ENCODE peak calls at places on chromosomes 5 and 9, in six cellular contexts. One of them, this sample, is unnamed. For H3K27me3 and H3K4me1, the result is how much of the 10 kb centered on the place peaks cover.

GRCh38 chr5:42677156-42677842 is 79.3 kb upstream of the CCDC152 start:
- DNase-seq in CD4-positive, CD25-positive, alpha-beta regulatory T cell: no peak
- DNase-seq in neuronal stem cell: no peak
- DNase-seq in pancreas: no peak
- DNase-seq in thyroid gland: no peak
- DNase-seq in spleen: no peak
- DNase-seq in this sample: no peak

GRCh38 chr9:115326461-115326860 is 208.5 kb upstream of the TNC start:
- DNase-seq in pancreas: no peak
- DNase-seq in thyroid gland: no peak
- DNase-seq in CD4-positive, CD25-positive, alpha-beta regulatory T cell: no peak
- DNase-seq in neuronal stem cell: no peak
- DNase-seq in spleen: no peak
- DNase-seq in this sample: no peak

GRCh38 chr9:81377921-81378320 is 311.4 kb downstream of the TLE1 start:
- DNase-seq in neuronal stem cell: no peak
- DNase-seq in thyroid gland: no peak
- DNase-seq in CD4-positive, CD25-positive, alpha-beta regulatory T cell: no peak
- DNase-seq in spleen: no peak
- DNase-seq in pancreas: no peak
- DNase-seq in this sample: no peak

GRCh38 chr5:154179846-154180710 is 10.5 kb upstream of the GALNT10 start:
- DNase-seq in spleen: no peak
- DNase-seq in neuronal stem cell: peak
- DNase-seq in pancreas: no peak
- DNase-seq in CD4-positive, CD25-positive, alpha-beta regulatory T cell: peak
- DNase-seq in thyroid gland: peak
- DNase-seq in this sample: peak

GRCh38 chr5:163478126-163478981 is 17.9 kb downstream of the HMMR start:
- DNase-seq in thyroid gland: no peak
- DNase-seq in neuronal stem cell: no peak
- DNase-seq in pancreas: no peak
- DNase-seq in spleen: no peak
- DNase-seq in CD4-positive, CD25-positive, alpha-beta regulatory T cell: no peak
- DNase-seq in this sample: no peak

GRCh38 chr9:78033870-78034269 is 2.3 kb upstream of the GNAQ start:
- DNase-seq in thyroid gland: no peak
- DNase-seq in spleen: no peak
- DNase-seq in pancreas: no peak
- DNase-seq in neuronal stem cell: no peak
- DNase-seq in CD4-positive, CD25-positive, alpha-beta regulatory T cell: no peak
- DNase-seq in this sample: no peak

GRCh38 chr5:177086918-177087706 is 397 bp downstream of the FGFR4 start:
- DNase-seq in spleen: peak
- DNase-seq in neuronal stem cell: peak
- DNase-seq in CD4-positive, CD25-positive, alpha-beta regulatory T cell: peak
- DNase-seq in thyroid gland: no peak
- DNase-seq in pancreas: peak
- DNase-seq in this sample: no peak

GRCh38 chr9:90832251-90832650 is 30.6 kb downstream of the SYK start:
- DNase-seq in CD4-positive, CD25-positive, alpha-beta regulatory T cell: no peak
- DNase-seq in spleen: no peak
- DNase-seq in pancreas: no peak
- DNase-seq in neuronal stem cell: no peak
- DNase-seq in thyroid gland: no peak
- DNase-seq in this sample: no peak

DNA sequence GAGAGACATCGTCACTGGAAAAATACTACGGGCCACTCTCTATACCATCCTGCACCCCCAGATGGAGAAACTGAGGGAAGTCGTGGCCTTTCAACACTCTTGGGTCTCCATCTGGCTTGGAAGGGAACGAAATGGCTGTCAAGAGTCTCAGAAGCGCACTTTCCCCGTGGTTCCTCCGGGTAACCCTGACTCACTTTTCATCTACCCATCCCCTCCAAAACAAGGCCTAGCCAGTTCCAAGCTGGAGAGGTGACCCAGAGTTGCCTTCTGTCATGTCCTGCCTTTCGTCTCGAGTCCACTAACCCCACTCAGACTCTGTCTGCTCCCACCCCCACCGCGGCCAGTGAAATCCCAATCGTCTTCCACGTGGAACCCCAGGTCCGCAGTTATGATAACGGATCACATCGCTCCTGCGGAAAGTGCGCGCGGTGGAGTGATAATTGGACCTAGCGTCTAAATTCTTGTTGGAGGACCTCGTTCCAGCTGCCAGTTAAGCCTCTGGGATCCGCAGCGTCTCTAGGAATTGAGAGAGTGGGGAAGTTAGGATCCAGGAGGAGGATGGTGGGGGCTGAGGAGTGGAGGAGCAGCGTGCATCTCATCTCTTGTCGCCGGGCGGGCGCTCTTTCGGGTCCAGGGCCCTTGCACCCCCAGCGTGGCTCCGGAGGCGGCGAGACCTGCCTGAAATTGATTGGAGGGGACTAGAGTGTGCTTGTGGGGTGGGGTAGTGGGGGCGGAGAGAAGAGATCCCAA is 4.6 kb downstream of the CDKN2A start:
- DNase-seq in CD4-positive, CD25-positive, alpha-beta regulatory T cell: no peak
- DNase-seq in thyroid gland: no peak
- DNase-seq in pancreas: no peak
- DNase-seq in spleen: no peak
- DNase-seq in neuronal stem cell: no peak
- DNase-seq in this sample: no peak
- H3K27me3 ChIP-seq in CD4-positive, CD25-positive, alpha-beta regulatory T cell: under half
- H3K27me3 ChIP-seq in thyroid gland: under half
- H3K27me3 ChIP-seq in pancreas: half or more
- H3K27me3 ChIP-seq in spleen: half or more
- H3K27me3 ChIP-seq in neuronal stem cell: under half
- H3K27me3 ChIP-seq in this sample: under half

DNA sequence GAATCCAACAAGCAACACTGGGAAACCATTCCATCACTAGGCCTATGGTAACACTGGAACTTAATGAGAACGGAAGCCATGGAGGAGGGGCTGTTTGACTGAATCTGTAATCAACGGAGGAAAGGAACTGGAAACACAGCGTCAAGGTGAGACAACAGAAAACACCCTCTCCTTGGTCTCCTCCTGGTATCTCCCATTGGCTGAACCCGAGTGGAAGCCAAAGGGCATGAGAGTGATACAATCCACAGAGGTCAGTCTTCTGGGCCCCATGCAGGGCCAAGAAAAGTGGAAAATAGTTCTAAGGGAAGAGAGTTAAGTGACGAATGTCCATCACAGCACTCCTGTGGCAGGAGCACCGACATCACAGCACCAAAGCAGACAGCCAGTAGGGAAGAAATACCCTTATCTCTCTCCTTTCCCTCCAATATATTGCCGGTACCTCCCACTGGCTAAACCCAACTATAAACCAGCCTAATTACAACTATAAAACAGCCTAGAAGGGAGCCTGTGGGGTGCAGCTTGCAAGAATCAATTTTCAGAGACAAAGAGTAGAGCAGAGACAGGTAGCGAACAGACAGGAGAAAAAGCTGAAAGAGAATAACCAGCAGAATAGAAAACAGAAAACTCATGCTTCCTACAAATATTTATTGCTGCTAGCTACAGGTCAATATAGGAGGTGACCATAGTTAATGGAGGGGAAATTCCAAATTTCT is 107.4 kb upstream of the IFNE start:
- DNase-seq in pancreas: no peak
- DNase-seq in CD4-positive, CD25-positive, alpha-beta regulatory T cell: no peak
- DNase-seq in neuronal stem cell: no peak
- DNase-seq in thyroid gland: no peak
- DNase-seq in spleen: no peak
- DNase-seq in this sample: no peak
- H3K4me1 ChIP-seq in pancreas: under half
- H3K4me1 ChIP-seq in CD4-positive, CD25-positive, alpha-beta regulatory T cell: under half
- H3K4me1 ChIP-seq in neuronal stem cell: under half
- H3K4me1 ChIP-seq in thyroid gland: under half
- H3K4me1 ChIP-seq in spleen: under half
- H3K4me1 ChIP-seq in this sample: under half

GRCh38 chr5:11387382-11387781 is 516.9 kb downstream of the CTNND2 start:
- DNase-seq in neuronal stem cell: no peak
- DNase-seq in spleen: no peak
- DNase-seq in CD4-positive, CD25-positive, alpha-beta regulatory T cell: no peak
- DNase-seq in pancreas: no peak
- DNase-seq in thyroid gland: no peak
- DNase-seq in this sample: no peak
- H3K27me3 ChIP-seq in neuronal stem cell: under half
- H3K27me3 ChIP-seq in spleen: half or more
- H3K27me3 ChIP-seq in CD4-positive, CD25-positive, alpha-beta regulatory T cell: under half
- H3K27me3 ChIP-seq in pancreas: under half
- H3K27me3 ChIP-seq in thyroid gland: under half
- H3K27me3 ChIP-seq in this sample: under half

GRCh38 chr5:68242743-68243142 is 27.2 kb downstream of the PIK3R1 start:
- DNase-seq in pancreas: no peak
- DNase-seq in CD4-positive, CD25-positive, alpha-beta regulatory T cell: no peak
- DNase-seq in spleen: no peak
- DNase-seq in neuronal stem cell: no peak
- DNase-seq in thyroid gland: no peak
- DNase-seq in this sample: no peak

GRCh38 chr5:68240196-68240595 is 24.6 kb downstream of the PIK3R1 start:
- DNase-seq in thyroid gland: no peak
- DNase-seq in spleen: no peak
- DNase-seq in neuronal stem cell: no peak
- DNase-seq in pancreas: no peak
- DNase-seq in CD4-positive, CD25-positive, alpha-beta regulatory T cell: no peak
- DNase-seq in this sample: no peak

GRCh38 chr5:68239485-68239884 is 23.9 kb downstream of the PIK3R1 start:
- DNase-seq in neuronal stem cell: no peak
- DNase-seq in spleen: peak
- DNase-seq in CD4-positive, CD25-positive, alpha-beta regulatory T cell: peak
- DNase-seq in pancreas: no peak
- DNase-seq in thyroid gland: peak
- DNase-seq in this sample: peak

GRCh38 chr5:68243251-68243650 is 27.7 kb downstream of the PIK3R1 start:
- DNase-seq in neuronal stem cell: no peak
- DNase-seq in CD4-positive, CD25-positive, alpha-beta regulatory T cell: no peak
- DNase-seq in thyroid gland: no peak
- DNase-seq in spleen: no peak
- DNase-seq in pancreas: no peak
- DNase-seq in this sample: no peak

DNA sequence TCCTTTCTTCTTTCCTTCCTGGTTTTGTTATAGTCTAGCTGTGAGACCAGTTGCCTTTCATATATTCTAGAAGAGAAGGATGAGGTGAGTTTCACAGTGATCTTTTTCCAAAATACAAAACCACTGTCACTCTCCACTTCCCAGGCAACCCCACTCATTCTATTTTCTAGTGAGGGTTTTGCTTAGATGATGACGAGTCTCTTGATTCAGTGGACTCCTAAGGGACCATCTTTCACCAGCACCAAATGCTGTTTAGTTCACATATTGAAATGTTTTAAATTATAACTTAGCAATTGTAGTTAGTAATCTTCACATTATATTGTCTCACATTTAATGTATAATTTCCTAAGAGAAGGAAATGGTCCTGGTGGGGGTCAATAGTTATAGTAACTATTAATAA is 25.2 kb downstream of the PIK3R1 start:
- DNase-seq in thyroid gland: no peak
- DNase-seq in pancreas: no peak
- DNase-seq in CD4-positive, CD25-positive, alpha-beta regulatory T cell: no peak
- DNase-seq in neuronal stem cell: no peak
- DNase-seq in spleen: no peak
- DNase-seq in this sample: no peak
- H3K4me1 ChIP-seq in thyroid gland: under half
- H3K4me1 ChIP-seq in pancreas: under half
- H3K4me1 ChIP-seq in CD4-positive, CD25-positive, alpha-beta regulatory T cell: half or more
- H3K4me1 ChIP-seq in neuronal stem cell: under half
- H3K4me1 ChIP-seq in spleen: half or more
- H3K4me1 ChIP-seq in this sample: half or more

GRCh38 chr9:134883040-134883782 is 2.6 kb downstream of the FCN2 start:
- DNase-seq in pancreas: peak
- DNase-seq in thyroid gland: no peak
- DNase-seq in neuronal stem cell: no peak
- DNase-seq in spleen: no peak
- DNase-seq in CD4-positive, CD25-positive, alpha-beta regulatory T cell: no peak
- DNase-seq in this sample: no peak
- H3K27me3 ChIP-seq in pancreas: under half
- H3K27me3 ChIP-seq in thyroid gland: under half
- H3K27me3 ChIP-seq in neuronal stem cell: under half
- H3K27me3 ChIP-seq in spleen: half or more
- H3K27me3 ChIP-seq in CD4-positive, CD25-positive, alpha-beta regulatory T cell: under half
- H3K27me3 ChIP-seq in this sample: under half

GRCh38 chr9:35845824-35846771 is 17.1 kb downstream of the TMEM8B start:
- DNase-seq in neuronal stem cell: no peak
- DNase-seq in CD4-positive, CD25-positive, alpha-beta regulatory T cell: no peak
- DNase-seq in spleen: peak
- DNase-seq in thyroid gland: peak
- DNase-seq in pancreas: no peak
- DNase-seq in this sample: no peak

GRCh38 chr9:35844628-35845301 is 15.7 kb downstream of the TMEM8B start:
- DNase-seq in thyroid gland: no peak
- DNase-seq in CD4-positive, CD25-positive, alpha-beta regulatory T cell: peak
- DNase-seq in pancreas: no peak
- DNase-seq in neuronal stem cell: no peak
- DNase-seq in spleen: no peak
- DNase-seq in this sample: peak

GRCh38 chr9:35842795-35843194 is 13.8 kb downstream of the TMEM8B start:
- DNase-seq in neuronal stem cell: no peak
- DNase-seq in pancreas: no peak
- DNase-seq in CD4-positive, CD25-positive, alpha-beta regulatory T cell: no peak
- DNase-seq in thyroid gland: no peak
- DNase-seq in spleen: no peak
- DNase-seq in this sample: no peak

GRCh38 chr9:35852267-35852815 is 17.9 kb downstream of the OR13J1 start:
- DNase-seq in pancreas: no peak
- DNase-seq in neuronal stem cell: no peak
- DNase-seq in thyroid gland: no peak
- DNase-seq in spleen: no peak
- DNase-seq in CD4-positive, CD25-positive, alpha-beta regulatory T cell: no peak
- DNase-seq in this sample: no peak

GRCh38 chr9:35847786-35848185 is 18.8 kb downstream of the TMEM8B start:
- DNase-seq in spleen: no peak
- DNase-seq in neuronal stem cell: no peak
- DNase-seq in thyroid gland: no peak
- DNase-seq in pancreas: no peak
- DNase-seq in CD4-positive, CD25-positive, alpha-beta regulatory T cell: no peak
- DNase-seq in this sample: no peak
- H3K4me1 ChIP-seq in spleen: half or more
- H3K4me1 ChIP-seq in neuronal stem cell: under half
- H3K4me1 ChIP-seq in thyroid gland: under half
- H3K4me1 ChIP-seq in pancreas: under half
- H3K4me1 ChIP-seq in CD4-positive, CD25-positive, alpha-beta regulatory T cell: under half
- H3K4me1 ChIP-seq in this sample: under half

DNA sequence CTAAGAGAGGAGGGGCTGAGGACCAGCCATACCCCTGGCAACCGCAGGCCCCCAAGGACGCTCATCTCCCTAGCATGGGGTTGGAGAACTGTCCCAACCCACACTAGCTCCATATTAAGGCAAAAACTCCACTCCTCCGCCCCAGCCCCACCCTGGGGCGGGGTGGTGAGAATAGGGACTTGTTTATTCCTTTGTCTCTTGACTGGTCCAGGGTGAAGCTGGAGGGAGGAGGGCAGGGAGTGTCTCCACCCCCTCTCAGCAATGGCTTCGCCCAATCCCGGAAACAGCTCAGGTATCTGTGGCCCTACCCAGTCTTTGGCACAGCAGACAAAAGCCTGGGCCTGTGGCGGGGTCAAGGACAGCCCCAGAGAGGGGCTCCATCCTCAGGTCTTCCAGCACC is 16.9 kb downstream of the PRRX2 start:
- DNase-seq in neuronal stem cell: no peak
- DNase-seq in pancreas: no peak
- DNase-seq in spleen: no peak
- DNase-seq in CD4-positive, CD25-positive, alpha-beta regulatory T cell: no peak
- DNase-seq in thyroid gland: no peak
- DNase-seq in this sample: no peak
- H3K27me3 ChIP-seq in neuronal stem cell: under half
- H3K27me3 ChIP-seq in pancreas: under half
- H3K27me3 ChIP-seq in spleen: half or more
- H3K27me3 ChIP-seq in CD4-positive, CD25-positive, alpha-beta regulatory T cell: under half
- H3K27me3 ChIP-seq in thyroid gland: under half
- H3K27me3 ChIP-seq in this sample: under half